ENCODE peak calls at places on chromosomes 12 and 14, in nine cellular contexts. V is choroid plexus epithelial cell, X is uterus, A is neural progenitor cell, P is right lobe of liver, C is AG09309, D is A549, F is vagina, S is SK-N-SH. W is an unnamed sample.

GRCh38 chr12:68321140-68321539 is 11.0 kb downstream of the MDM1 start:
- DNase-seq in P (no peak), S (no peak), V (no peak), X (no peak), F (no peak), C (no peak), A (no peak), D (no peak), W (no peak)

GRCh38 chr12:39332661-39333175 is 110.2 kb downstream of the KIF21A start:
- DNase-seq in F (no peak), A (no peak), S (peak; percentile 42), P (no peak), V (no peak), C (no peak), X (no peak), D (no peak), W (no peak)

GRCh38 chr12:68786929-68787328 is 21.0 kb upstream of the MDM2 start:
- DNase-seq in X (no peak), V (peak; percentile 35), A (no peak), F (no peak), D (no peak), S (no peak), C (no peak), P (no peak), W (no peak)

GRCh38 chr14:91919814-91920213 is 27.7 kb downstream of the FBLN5 start:
- DNase-seq in F (no peak), X (peak; percentile 43), V (peak; percentile 76), C (peak; percentile 16), D (no peak), S (no peak), A (no peak), P (no peak), W (peak; percentile 16)

GRCh38 chr12:104535383-104535782 is 78.6 kb downstream of the CHST11 start:
- DNase-seq in S (no peak), D (no peak), X (no peak), A (no peak), F (no peak), C (no peak), P (no peak), V (peak; percentile 55), W (peak; percentile 59)

GRCh38 chr14:64728856-64729255 is 24.6 kb downstream of the PLEKHG3 start:
- DNase-seq in X (no peak), P (peak; percentile 15), F (no peak), A (no peak), D (no peak), C (no peak), V (no peak), S (no peak), W (no peak)

GRCh38 chr12:6914246-6914947 is at the start of gene ENO2:
- DNase-seq in X (peak; percentile 80), C (no peak), V (peak; percentile 55), F (no peak), P (peak; percentile 82), A (peak; percentile 79), D (peak; percentile 62), S (peak; percentile 91), W (no peak)

GRCh38 chr12:112936264-112936663 is 2.0 kb upstream of the OAS3 start:
- DNase-seq in C (no peak), V (no peak), A (no peak), S (no peak), P (no peak), F (no peak), X (no peak), D (no peak), W (no peak)

GRCh38 chr14:37036669-37037341 is 135.6 kb downstream of the SLC25A21 start:
- DNase-seq in V (peak; percentile 61), A (no peak), P (no peak), D (no peak), S (no peak), X (no peak), F (no peak), C (no peak), W (no peak)

GRCh38 chr12:110536834-110537604 is 34.9 kb downstream of the RAD9B start:
- DNase-seq in D (no peak), A (no peak), F (no peak), X (no peak), V (no peak), C (no peak), S (no peak), P (no peak), W (no peak)
- H3K4me3 ChIP-seq in D (no peak overlapping the region), A (no peak overlapping the region), F (no peak overlapping the region), X (no peak overlapping the region), V (no peak overlapping the region), C (no peak overlapping the region), S (no peak overlapping the region), P (no peak overlapping the region), W (no peak overlapping the region)

GRCh38 chr14:22471545-22472121 is 117.4 kb downstream of the DAD1 start:
- DNase-seq in C (no peak), A (peak; percentile 69), X (no peak), S (peak; percentile 48), F (no peak), D (peak; percentile 46), V (peak; percentile 81), P (peak; percentile 37), W (no peak)
- TF ChIP-seq CTCF in C (peak; percentile 37), A (peak; percentile 59), X (peak; percentile 38), S (peak; percentile 22), F (no peak), D (peak; percentile 40), V (peak; percentile 94), P (peak; percentile 29), W (peak; percentile 76)

GRCh38 chr14:99036594-99037293 is 235.3 kb downstream of the BCL11B start:
- DNase-seq in P (no peak), F (no peak), C (no peak), V (no peak), X (no peak), A (peak; percentile 30), D (no peak), S (no peak), W (no peak)

GRCh38 chr14:99037777-99038176 is 234.2 kb downstream of the BCL11B start:
- DNase-seq in A (peak; percentile 48), C (no peak), D (no peak), F (no peak), X (no peak), V (no peak), P (no peak), S (no peak), W (no peak)

GRCh38 chr14:99034711-99035171 is 237.3 kb downstream of the BCL11B start:
- DNase-seq in A (no peak), C (no peak), D (no peak), F (no peak), V (no peak), P (no peak), S (no peak), X (no peak), W (no peak)

GRCh38 chr14:99035268-99035667 is 236.7 kb downstream of the BCL11B start:
- DNase-seq in V (no peak), S (no peak), D (no peak), X (peak; percentile 30), P (no peak), F (no peak), C (no peak), A (no peak), W (no peak)

GRCh38 chr14:99035712-99036593 is 236.0 kb downstream of the BCL11B start:
- DNase-seq in S (peak; percentile 45), C (peak; percentile 88), A (peak; percentile 86), V (peak; percentile 47), X (peak; percentile 82), F (peak; percentile 94), P (peak; percentile 48), D (peak; percentile 79), W (peak; percentile 84)
- H3K4me3 ChIP-seq in S (no peak overlapping the region), C (no peak overlapping the region), A (no peak overlapping the region), V (no peak overlapping the region), X (no peak overlapping the region), F (peak overlapping the region; percentile 21), P (no peak overlapping the region), D (no peak overlapping the region), W (peak overlapping the region; percentile 12)

GRCh38 chr14:22871200-22871961 is at the start of gene LRP10:
- DNase-seq in V (peak; percentile 89), S (peak; percentile 93), X (peak; percentile 90), A (peak; percentile 97), C (no peak), D (peak; percentile 93), P (peak; percentile 96), F (peak; percentile 98), W (no peak)

GRCh38 chr14:22875003-22875747 is 3.6 kb downstream of the LRP10 start:
- DNase-seq in D (no peak), S (no peak), C (no peak), A (no peak), F (no peak), V (no peak), X (no peak), P (no peak), W (no peak)

GRCh38 chr14:22870811-22871199 is 735 bp upstream of the LRP10 start:
- DNase-seq in D (no peak), F (no peak), S (no peak), C (no peak), A (no peak), V (no peak), X (no peak), P (no peak), W (no peak)

GRCh38 chr14:22871962-22872832 is 657 bp downstream of the LRP10 start:
- DNase-seq in V (peak; percentile 87), F (no peak), X (peak; percentile 89), C (no peak), A (peak; percentile 92), S (peak; percentile 83), D (peak; percentile 90), P (peak; percentile 72), W (no peak)

DNA sequence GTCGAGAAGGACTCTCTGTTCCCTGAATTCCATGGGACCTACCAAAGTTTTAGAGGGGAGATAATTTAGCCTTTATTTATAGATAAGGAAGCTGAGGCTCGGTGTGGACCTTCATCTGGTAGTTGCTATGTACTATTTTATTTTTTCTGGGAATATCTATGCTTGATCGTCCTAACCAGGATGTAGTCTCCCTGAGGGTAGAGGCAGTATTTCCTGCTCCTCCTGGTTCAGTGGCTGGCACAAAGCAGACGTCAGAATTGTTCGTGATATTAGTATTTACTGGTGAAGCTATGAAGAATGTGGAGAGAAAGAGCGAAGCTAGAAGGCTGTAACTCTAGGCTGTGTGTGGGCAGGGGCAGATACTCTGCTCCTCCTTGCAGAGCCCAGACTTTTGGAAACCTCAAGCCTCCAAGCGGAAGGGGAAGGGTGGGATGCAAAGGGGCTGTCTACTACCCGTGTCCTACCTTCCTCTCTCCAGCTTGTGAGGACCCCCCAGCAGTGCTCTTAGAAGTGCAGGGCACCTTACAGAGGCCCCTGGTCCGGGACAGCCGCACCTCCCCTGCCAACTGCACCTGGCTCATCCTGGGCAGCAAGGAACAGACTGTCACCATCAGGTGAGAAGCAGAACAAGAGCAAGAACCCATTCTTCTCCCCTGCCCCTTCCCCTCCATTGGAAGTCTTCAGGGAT is 1.4 kb downstream of the LRP10 start:
- DNase-seq in F (no peak), D (no peak), C (no peak), X (no peak), V (no peak), S (no peak), A (no peak), P (no peak), W (no peak)
- TF ChIP-seq CTCF in F (no peak), D (peak; percentile 13), C (no peak), X (no peak), V (no peak), S (no peak), A (no peak), P (no peak), W (no peak)